ENCODE peak calls at places on chromosomes 13 and 19, in four cellular contexts. D is AG10803, W is colonic mucosa, G is bronchial epithelial cell. B is an unnamed sample.

GRCh38 chr19:12156254-12157058 is at the start of gene ZNF625:
- DNase-seq in D (peak; percentile 82), W (peak; percentile 92), G (peak; percentile 77), B (peak; percentile 74)

GRCh38 chr13:73933795-73934194 is 200.4 kb downstream of the KLF12 start:
- DNase-seq in D (no peak), W (no peak), G (no peak), B (no peak)

GRCh38 chr19:1715540-1715939 is 37.8 kb upstream of the ONECUT3 start:
- DNase-seq in G (no peak), D (no peak), W (no peak), B (no peak)

GRCh38 chr13:36819811-36820140 is 754 bp downstream of the RFXAP start:
- DNase-seq in W (no peak), D (peak; percentile 26), G (no peak), B (no peak)

GRCh38 chr19:13256918-13257317 is 106.7 kb downstream of the IER2 start:
- DNase-seq in D (no peak), W (no peak), G (no peak), B (no peak)

GRCh38 chr19:10587022-10587838 is at the start of gene AP1M2:
- DNase-seq in G (peak; percentile 60), W (peak; percentile 75), D (no peak), B (no peak)

GRCh38 chr13:112066624-112067004 is 335 bp upstream of the SOX1 start:
- DNase-seq in G (no peak), W (peak; percentile 60), D (peak; percentile 2), B (no peak)

GRCh38 chr19:44807162-44807561 is 1.7 kb upstream of the BCAM start:
- DNase-seq in W (peak; percentile 80), G (peak; percentile 87), D (no peak), B (no peak)

GRCh38 chr19:32691952-32692726 is 518 bp downstream of the NUDT19 start:
- DNase-seq in W (peak; percentile 60), D (peak; percentile 80), G (peak; percentile 50), B (peak; percentile 61)

GRCh38 chr19:40597329-40597838 is 3.8 kb upstream of the LTBP4 start:
- DNase-seq in W (no peak), G (no peak), D (no peak), B (no peak)

GRCh38 chr19:49490287-49491029 is 3.0 kb downstream of the RPL13A start:
- DNase-seq in D (no peak), G (no peak), W (no peak), B (no peak)

GRCh38 chr13:98835156-98835555 is 82.7 kb upstream of the SLC15A1 start:
- DNase-seq in W (no peak), G (no peak), D (no peak), B (no peak)

GRCh38 chr13:31880849-31881494 is 141.6 kb downstream of the RXFP2 start:
- DNase-seq in G (no peak), D (no peak), W (no peak), B (no peak)

GRCh38 chr19:9906475-9907087 is 29.7 kb downstream of the OLFM2 start:
- DNase-seq in W (no peak), G (no peak), D (no peak), B (no peak)

GRCh38 chr13:51726446-51727185 is 77.3 kb downstream of the DHRS12 start:
- DNase-seq in D (peak; percentile 72), W (no peak), G (no peak), B (peak; percentile 66)

GRCh38 chr13:83876546-83876945 is 5.7 kb downstream of the SLITRK1 start:
- DNase-seq in W (no peak), D (no peak), G (no peak), B (no peak)

GRCh38 chr19:50384685-50385535 is 763 bp downstream of the POLD1 start:
- DNase-seq in G (peak; percentile 27), D (peak; percentile 13), W (no peak), B (no peak)

GRCh38 chr19:50266896-50267295 is 62.3 kb downstream of the KCNC3 start:
- DNase-seq in G (no peak), D (no peak), W (peak; percentile 73), B (no peak)

GRCh38 chr13:79898202-79898826 is 417.4 kb downstream of the NDFIP2 start:
- DNase-seq in W (no peak), G (no peak), D (no peak), B (no peak)
- TF ChIP-seq CTCF in W (no peak), G (no peak), D (no peak), B (no peak)

DNA sequence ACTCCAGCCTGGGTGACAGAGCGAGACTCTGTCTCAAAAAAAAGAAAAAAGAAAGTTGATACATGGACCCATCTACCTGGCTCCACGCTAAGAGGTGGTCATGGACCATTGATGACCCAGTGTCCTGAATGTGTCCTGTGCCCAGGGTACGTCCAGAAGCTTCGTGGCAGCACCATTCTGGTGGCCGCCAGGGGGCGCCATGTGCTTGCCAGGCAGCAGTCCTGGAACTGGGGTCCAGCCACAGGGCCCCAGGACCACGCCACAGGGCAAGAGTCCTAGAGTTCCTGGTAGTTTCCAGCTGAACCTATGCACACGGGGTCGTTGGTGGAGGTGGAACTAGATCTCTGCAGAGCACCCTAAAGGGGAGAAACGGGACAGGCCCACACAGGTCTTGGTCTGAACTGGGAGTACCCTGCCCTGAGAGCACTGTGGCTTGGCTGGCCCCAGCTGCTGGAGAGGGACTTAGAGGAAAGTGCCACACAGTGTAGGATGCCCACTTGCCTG is 19.9 kb upstream of the FBXO27 start:
- DNase-seq in D (peak; percentile 56), G (peak; percentile 41), W (peak; percentile 56), B (no peak)
- TF ChIP-seq CTCF in D (peak; percentile 78), G (peak; percentile 84), W (peak; percentile 78), B (peak; percentile 99)

GRCh38 chr13:49789961-49790360 is 2.5 kb downstream of the KPNA3 start:
- DNase-seq in D (no peak), G (no peak), W (no peak), B (no peak)

GRCh38 chr13:49786609-49787008 is 5.9 kb downstream of the KPNA3 start:
- DNase-seq in G (no peak), W (no peak), D (no peak), B (no peak)

GRCh38 chr13:49791753-49792549 is 531 bp downstream of the KPNA3 start:
- DNase-seq in W (peak; percentile 58), D (peak; percentile 38), G (peak; percentile 22), B (no peak)

GRCh38 chr13:49792550-49793324 is at the start of gene KPNA3:
- DNase-seq in D (peak; percentile 95), W (peak; percentile 96), G (peak; percentile 88), B (peak; percentile 93)

GRCh38 chr13:49791214-49791752 is 1.2 kb downstream of the KPNA3 start:
- DNase-seq in G (peak; percentile 39), W (peak; percentile 58), D (peak; percentile 14), B (no peak)
- TF ChIP-seq CTCF in G (peak; percentile 2), W (no peak), D (no peak), B (no peak)

GRCh38 chr19:58091251-58091995 is 6.6 kb downstream of the ZSCAN18 start:
- DNase-seq in D (no peak), G (no peak), W (no peak), B (no peak)
- TF ChIP-seq CTCF in D (no peak), G (no peak), W (no peak), B (no peak)

GRCh38 chr13:38866649-38867048 is 124.0 kb downstream of the STOML3 start:
- DNase-seq in D (no peak), W (no peak), G (peak; percentile 44), B (no peak)
- TF ChIP-seq CTCF in D (no peak), W (no peak), G (no peak), B (no peak)